ENCODE peak calls at places on chromosomes 13 and 19, in four cellular contexts. D is testis, Q is A549, W is ovary. I is an unnamed sample.

GRCh38 chr13:75830842-75831241 is 194.7 kb downstream of the LMO7 start:
- DNase-seq in D (no peak), Q (no peak), W (no peak), I (no peak)

GRCh38 chr13:22801402-22802003 is 379.3 kb upstream of the SGCG start:
- DNase-seq in D (peak), Q (peak), W (no peak), I (no peak)

GRCh38 chr19:8204961-8205360 is 4.2 kb upstream of the CERS4 start:
- DNase-seq in D (no peak), Q (no peak), W (no peak), I (no peak)

GRCh38 chr13:73158851-73159250 is 100.0 kb downstream of the KLF5 start:
- DNase-seq in D (no peak), Q (peak), W (no peak), I (no peak)

GRCh38 chr19:47210689-47211316 is 20.2 kb downstream of the BBC3 start:
- DNase-seq in D (peak), Q (peak), W (peak), I (no peak)

GRCh38 chr19:29771708-29772415 is 39.9 kb upstream of the CCNE1 start:
- DNase-seq in D (peak), Q (peak), W (peak), I (peak)

GRCh38 chr13:78607409-78608253 is 4.3 kb upstream of the POU4F1 start:
- DNase-seq in D (no peak), Q (no peak), W (no peak), I (no peak)

GRCh38 chr13:39765801-39766463 is 110.5 kb downstream of the COG6 start:
- DNase-seq in D (peak), Q (peak), W (peak), I (no peak)

GRCh38 chr19:30093966-30094770 is 152.1 kb downstream of the URI1 start:
- DNase-seq in D (no peak), Q (no peak), W (no peak), I (no peak)

GRCh38 chr13:87680298-87680697 is 9.1 kb downstream of the SLITRK5 start:
- DNase-seq in D (no peak), Q (peak), W (no peak), I (no peak)

GRCh38 chr13:23212621-23213020 is 31.8 kb downstream of the SGCG start:
- DNase-seq in D (no peak), Q (no peak), W (no peak), I (no peak)

GRCh38 chr19:15516363-15516762 is 8.0 kb downstream of the CYP4F22 start:
- DNase-seq in D (no peak), Q (no peak), W (no peak), I (no peak)

GRCh38 chr19:38224014-38224862 is at the start of gene DPF1:
- DNase-seq in D (peak), Q (peak), W (no peak), I (peak)

GRCh38 chr19:56885173-56885679 is 44.7 kb upstream of the PEG3 start:
- DNase-seq in D (no peak), Q (no peak), W (no peak), I (no peak)

GRCh38 chr19:54133312-54133956 is 4.1 kb upstream of the CNOT3 start:
- DNase-seq in D (no peak), Q (peak), W (no peak), I (peak)

GRCh38 chr19:10283301-10283733 is 3.4 kb upstream of the ICAM4 start:
- DNase-seq in D (no peak), Q (no peak), W (no peak), I (no peak)

GRCh38 chr19:10284641-10285278 is 2.0 kb upstream of the ICAM4 start:
- DNase-seq in D (no peak), Q (no peak), W (no peak), I (no peak)

GRCh38 chr19:10286803-10287737 is at the start of gene ICAM4:
- DNase-seq in D (peak), Q (no peak), W (peak), I (no peak)

GRCh38 chr19:10283786-10284540 is 2.8 kb upstream of the ICAM4 start:
- DNase-seq in D (no peak), Q (no peak), W (no peak), I (no peak)

GRCh38 chr19:10285393-10285792 is 1.4 kb upstream of the ICAM4 start:
- DNase-seq in D (no peak), Q (no peak), W (no peak), I (no peak)
- TF ChIP-seq POLR2A in D (no peak), Q (no peak), W (no peak), I (no peak)

GRCh38 chr19:2290441-2291184 is 8.6 kb upstream of the PEAK3 start:
- DNase-seq in D (no peak), Q (no peak), W (no peak), I (no peak)
- TF ChIP-seq POLR2A in D (no peak), Q (no peak), W (no peak), I (no peak)

DNA sequence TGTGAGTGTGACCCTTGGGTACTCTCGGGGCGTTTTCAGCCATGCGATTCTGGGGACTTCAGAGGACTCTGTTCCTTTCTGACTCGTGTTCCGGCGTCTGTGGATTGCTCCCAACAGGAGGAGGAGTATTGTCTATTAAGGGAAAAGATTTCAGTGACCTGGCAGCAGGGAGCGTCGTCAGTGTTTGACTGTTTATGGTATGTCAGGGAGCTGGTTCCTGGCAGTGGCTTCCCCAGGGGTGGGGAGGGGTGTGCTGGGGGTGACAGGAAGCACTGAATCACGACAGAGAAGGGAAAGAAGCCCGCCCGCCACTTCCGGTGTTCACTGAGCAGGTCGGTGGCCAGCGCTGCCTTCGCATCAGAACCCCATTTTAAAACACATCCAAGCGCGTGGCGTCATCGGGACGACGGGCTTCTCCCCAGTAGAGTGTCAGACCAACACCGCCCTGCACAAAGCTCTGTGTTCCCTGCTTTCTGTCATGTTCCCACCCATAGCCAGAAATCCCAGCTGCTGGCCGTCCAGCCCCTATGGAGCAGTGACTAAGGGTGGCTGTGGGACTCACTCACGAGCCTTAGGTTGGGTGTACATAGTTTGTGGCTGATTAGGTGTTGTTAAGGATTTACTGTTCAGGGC is 33.8 kb downstream of the COL4A2 start:
- DNase-seq in D (peak), Q (no peak), W (peak), I (no peak)
- TF ChIP-seq POLR2A in D (no peak), Q (no peak), W (no peak), I (no peak)

GRCh38 chr13:29850213-29850898 is at the start of gene UBL3:
- DNase-seq in D (peak), Q (peak), W (peak), I (peak)
- TF ChIP-seq POLR2A in D (peak), Q (peak), W (peak), I (peak)

GRCh38 chr13:112113851-112114250 is 46.9 kb downstream of the SOX1 start:
- DNase-seq in D (no peak), Q (no peak), W (no peak), I (no peak)

GRCh38 chr13:112114391-112114790 is 47.4 kb downstream of the SOX1 start:
- DNase-seq in D (no peak), Q (no peak), W (no peak), I (no peak)

GRCh38 chr13:112112534-112113276 is 45.8 kb downstream of the SOX1 start:
- DNase-seq in D (no peak), Q (no peak), W (no peak), I (no peak)

GRCh38 chr13:112115403-112116091 is 48.6 kb downstream of the SOX1 start:
- DNase-seq in D (no peak), Q (no peak), W (no peak), I (no peak)

DNA sequence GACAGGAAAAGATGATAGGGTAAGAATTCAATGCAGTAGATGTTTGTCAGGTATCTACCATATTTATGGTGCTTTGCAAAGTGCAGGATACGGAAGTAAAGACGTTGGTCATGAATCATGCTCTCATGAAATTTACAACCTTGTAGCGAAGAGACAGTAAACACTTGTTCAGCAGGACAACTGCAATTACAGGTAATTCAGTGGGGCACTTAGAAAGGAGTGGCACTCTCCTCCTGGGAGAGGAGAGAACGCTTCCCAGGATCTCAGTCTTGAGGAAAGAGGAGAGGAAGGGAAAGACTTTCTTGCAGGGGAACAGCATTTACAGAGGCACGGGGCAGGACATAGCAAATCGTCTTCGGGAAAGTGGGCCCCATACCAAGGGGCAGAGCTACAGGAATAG is 46.4 kb downstream of the SOX1 start:
- DNase-seq in D (no peak), Q (no peak), W (no peak), I (no peak)
- TF ChIP-seq POLR2A in D (no peak), Q (no peak), W (no peak), I (no peak)

DNA sequence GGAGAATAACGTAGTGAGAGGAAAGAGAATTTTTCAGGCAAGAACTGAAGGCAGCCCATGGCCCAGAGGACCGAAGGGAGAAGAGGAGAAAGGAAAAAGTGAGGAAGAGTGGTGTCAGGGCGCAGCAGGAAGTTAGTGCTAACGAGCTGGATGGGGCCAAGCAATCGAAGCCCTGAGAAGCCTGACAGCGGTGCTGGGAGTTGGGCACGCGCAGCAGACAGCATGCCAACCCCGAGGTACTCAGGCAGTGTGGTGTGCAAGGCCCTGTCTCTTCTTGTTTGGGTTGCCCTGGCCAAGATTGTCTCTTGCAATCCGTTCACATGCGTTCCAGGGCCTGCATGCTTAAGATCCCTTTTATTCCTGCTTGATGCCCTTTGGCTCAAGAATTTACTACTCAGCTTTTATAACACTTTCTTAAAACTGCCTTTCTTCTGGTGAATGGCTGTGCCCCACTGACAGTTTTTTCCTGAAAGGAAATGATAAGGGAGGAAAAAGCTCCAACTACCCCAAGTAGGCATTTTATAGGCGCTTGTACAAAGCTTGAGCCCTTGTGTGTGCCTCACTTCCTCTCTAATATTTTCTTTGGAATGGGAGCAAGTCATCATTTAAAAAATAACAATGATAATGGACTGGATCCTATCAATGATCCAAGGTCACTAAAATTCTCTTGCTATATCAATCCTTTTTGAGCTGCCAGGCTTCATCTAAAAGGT is 115.4 kb downstream of the FLT1 start:
- DNase-seq in D (no peak), Q (no peak), W (no peak), I (no peak)
- TF ChIP-seq POLR2A in D (no peak), Q (no peak), W (no peak), I (no peak)